ENCODE peak calls at places on chromosomes 3 and 15, in nine cellular contexts. One of them, this sample, is unnamed.

GRCh38 chr3:175585898-175586297 is 726.8 kb downstream of the NAALADL2 start:
- DNase-seq in stimulated activated CD4-positive, alpha-beta T cell treated with anti-CD3 and anti-CD28 coated beads, Interleukin-2, amount 100 ng/mL, for 48 hours: no peak
- DNase-seq in activated T-cell treated with anti-CD3 and anti-CD28 coated beads for 1 hour: no peak
- DNase-seq in stimulated activated CD8-positive, alpha-beta memory T cell treated with anti-CD3 and anti-CD28 coated beads, Interleukin-15, amount 100 ng/mL, for 1 hour: no peak
- DNase-seq in kidney tubule cell: peak
- DNase-seq in NCI-H187: no peak
- DNase-seq in Kasumi-1: no peak
- DNase-seq in Calu3: no peak
- DNase-seq in H4: peak
- DNase-seq in this sample: no peak

GRCh38 chr3:70231224-70231623 is 81.2 kb downstream of the MDFIC2 start:
- DNase-seq in stimulated activated CD4-positive, alpha-beta T cell treated with anti-CD3 and anti-CD28 coated beads, Interleukin-2, amount 100 ng/mL, for 48 hours: no peak
- DNase-seq in activated T-cell treated with anti-CD3 and anti-CD28 coated beads for 1 hour: no peak
- DNase-seq in stimulated activated CD8-positive, alpha-beta memory T cell treated with anti-CD3 and anti-CD28 coated beads, Interleukin-15, amount 100 ng/mL, for 1 hour: no peak
- DNase-seq in kidney tubule cell: no peak
- DNase-seq in NCI-H187: no peak
- DNase-seq in Kasumi-1: no peak
- DNase-seq in Calu3: no peak
- DNase-seq in H4: no peak
- DNase-seq in this sample: no peak

GRCh38 chr15:66844041-66844746 is 142.2 kb downstream of the SMAD6 start:
- DNase-seq in stimulated activated CD4-positive, alpha-beta T cell treated with anti-CD3 and anti-CD28 coated beads, Interleukin-2, amount 100 ng/mL, for 48 hours: no peak
- DNase-seq in activated T-cell treated with anti-CD3 and anti-CD28 coated beads for 1 hour: no peak
- DNase-seq in stimulated activated CD8-positive, alpha-beta memory T cell treated with anti-CD3 and anti-CD28 coated beads, Interleukin-15, amount 100 ng/mL, for 1 hour: no peak
- DNase-seq in kidney tubule cell: no peak
- DNase-seq in NCI-H187: no peak
- DNase-seq in Kasumi-1: no peak
- DNase-seq in Calu3: no peak
- DNase-seq in H4: no peak
- DNase-seq in this sample: no peak

GRCh38 chr3:43162573-43163084 is 56.8 kb upstream of the POMGNT2 start:
- DNase-seq in stimulated activated CD4-positive, alpha-beta T cell treated with anti-CD3 and anti-CD28 coated beads, Interleukin-2, amount 100 ng/mL, for 48 hours: no peak
- DNase-seq in activated T-cell treated with anti-CD3 and anti-CD28 coated beads for 1 hour: peak
- DNase-seq in stimulated activated CD8-positive, alpha-beta memory T cell treated with anti-CD3 and anti-CD28 coated beads, Interleukin-15, amount 100 ng/mL, for 1 hour: no peak
- DNase-seq in kidney tubule cell: peak
- DNase-seq in NCI-H187: no peak
- DNase-seq in Kasumi-1: no peak
- DNase-seq in Calu3: no peak
- DNase-seq in H4: no peak
- DNase-seq in this sample: no peak

GRCh38 chr15:51401872-51402517 is 60.5 kb downstream of the GLDN start:
- DNase-seq in stimulated activated CD4-positive, alpha-beta T cell treated with anti-CD3 and anti-CD28 coated beads, Interleukin-2, amount 100 ng/mL, for 48 hours: no peak
- DNase-seq in activated T-cell treated with anti-CD3 and anti-CD28 coated beads for 1 hour: no peak
- DNase-seq in stimulated activated CD8-positive, alpha-beta memory T cell treated with anti-CD3 and anti-CD28 coated beads, Interleukin-15, amount 100 ng/mL, for 1 hour: no peak
- DNase-seq in kidney tubule cell: peak
- DNase-seq in NCI-H187: no peak
- DNase-seq in Kasumi-1: peak
- DNase-seq in Calu3: peak
- DNase-seq in H4: peak
- DNase-seq in this sample: no peak

GRCh38 chr3:181052256-181052655 is 62.7 kb upstream of the DNAJC19 start:
- DNase-seq in stimulated activated CD4-positive, alpha-beta T cell treated with anti-CD3 and anti-CD28 coated beads, Interleukin-2, amount 100 ng/mL, for 48 hours: no peak
- DNase-seq in activated T-cell treated with anti-CD3 and anti-CD28 coated beads for 1 hour: no peak
- DNase-seq in stimulated activated CD8-positive, alpha-beta memory T cell treated with anti-CD3 and anti-CD28 coated beads, Interleukin-15, amount 100 ng/mL, for 1 hour: no peak
- DNase-seq in kidney tubule cell: no peak
- DNase-seq in NCI-H187: no peak
- DNase-seq in Kasumi-1: no peak
- DNase-seq in Calu3: no peak
- DNase-seq in H4: no peak
- DNase-seq in this sample: no peak

GRCh38 chr3:149186726-149187125 is 34.9 kb downstream of the CP start:
- DNase-seq in stimulated activated CD4-positive, alpha-beta T cell treated with anti-CD3 and anti-CD28 coated beads, Interleukin-2, amount 100 ng/mL, for 48 hours: no peak
- DNase-seq in activated T-cell treated with anti-CD3 and anti-CD28 coated beads for 1 hour: no peak
- DNase-seq in stimulated activated CD8-positive, alpha-beta memory T cell treated with anti-CD3 and anti-CD28 coated beads, Interleukin-15, amount 100 ng/mL, for 1 hour: no peak
- DNase-seq in kidney tubule cell: no peak
- DNase-seq in NCI-H187: no peak
- DNase-seq in Kasumi-1: no peak
- DNase-seq in Calu3: no peak
- DNase-seq in H4: no peak
- DNase-seq in this sample: no peak

GRCh38 chr3:116034797-116035196 is 410.5 kb downstream of the LSAMP start:
- DNase-seq in stimulated activated CD4-positive, alpha-beta T cell treated with anti-CD3 and anti-CD28 coated beads, Interleukin-2, amount 100 ng/mL, for 48 hours: no peak
- DNase-seq in activated T-cell treated with anti-CD3 and anti-CD28 coated beads for 1 hour: no peak
- DNase-seq in stimulated activated CD8-positive, alpha-beta memory T cell treated with anti-CD3 and anti-CD28 coated beads, Interleukin-15, amount 100 ng/mL, for 1 hour: no peak
- DNase-seq in kidney tubule cell: no peak
- DNase-seq in NCI-H187: no peak
- DNase-seq in Kasumi-1: no peak
- DNase-seq in Calu3: no peak
- DNase-seq in H4: no peak
- DNase-seq in this sample: no peak

GRCh38 chr3:99960123-99960878 is 142.6 kb downstream of the CMSS1 start:
- DNase-seq in stimulated activated CD4-positive, alpha-beta T cell treated with anti-CD3 and anti-CD28 coated beads, Interleukin-2, amount 100 ng/mL, for 48 hours: no peak
- DNase-seq in activated T-cell treated with anti-CD3 and anti-CD28 coated beads for 1 hour: no peak
- DNase-seq in stimulated activated CD8-positive, alpha-beta memory T cell treated with anti-CD3 and anti-CD28 coated beads, Interleukin-15, amount 100 ng/mL, for 1 hour: no peak
- DNase-seq in kidney tubule cell: no peak
- DNase-seq in NCI-H187: no peak
- DNase-seq in Kasumi-1: no peak
- DNase-seq in Calu3: no peak
- DNase-seq in H4: no peak
- DNase-seq in this sample: no peak

GRCh38 chr3:69226071-69226470 is 103.7 kb upstream of the LMOD3 start:
- DNase-seq in stimulated activated CD4-positive, alpha-beta T cell treated with anti-CD3 and anti-CD28 coated beads, Interleukin-2, amount 100 ng/mL, for 48 hours: no peak
- DNase-seq in activated T-cell treated with anti-CD3 and anti-CD28 coated beads for 1 hour: no peak
- DNase-seq in stimulated activated CD8-positive, alpha-beta memory T cell treated with anti-CD3 and anti-CD28 coated beads, Interleukin-15, amount 100 ng/mL, for 1 hour: no peak
- DNase-seq in kidney tubule cell: no peak
- DNase-seq in NCI-H187: no peak
- DNase-seq in Kasumi-1: no peak
- DNase-seq in Calu3: no peak
- DNase-seq in H4: no peak
- DNase-seq in this sample: no peak

GRCh38 chr15:64070965-64071851 is 22.4 kb downstream of the CIAO2A start:
- DNase-seq in stimulated activated CD4-positive, alpha-beta T cell treated with anti-CD3 and anti-CD28 coated beads, Interleukin-2, amount 100 ng/mL, for 48 hours: no peak
- DNase-seq in activated T-cell treated with anti-CD3 and anti-CD28 coated beads for 1 hour: no peak
- DNase-seq in stimulated activated CD8-positive, alpha-beta memory T cell treated with anti-CD3 and anti-CD28 coated beads, Interleukin-15, amount 100 ng/mL, for 1 hour: no peak
- DNase-seq in kidney tubule cell: peak
- DNase-seq in NCI-H187: no peak
- DNase-seq in Kasumi-1: peak
- DNase-seq in Calu3: no peak
- DNase-seq in H4: peak
- DNase-seq in this sample: no peak

GRCh38 chr15:57458255-57458850 is 82.0 kb downstream of the CGNL1 start:
- DNase-seq in stimulated activated CD4-positive, alpha-beta T cell treated with anti-CD3 and anti-CD28 coated beads, Interleukin-2, amount 100 ng/mL, for 48 hours: no peak
- DNase-seq in activated T-cell treated with anti-CD3 and anti-CD28 coated beads for 1 hour: no peak
- DNase-seq in stimulated activated CD8-positive, alpha-beta memory T cell treated with anti-CD3 and anti-CD28 coated beads, Interleukin-15, amount 100 ng/mL, for 1 hour: no peak
- DNase-seq in kidney tubule cell: no peak
- DNase-seq in NCI-H187: no peak
- DNase-seq in Kasumi-1: no peak
- DNase-seq in Calu3: no peak
- DNase-seq in H4: no peak
- DNase-seq in this sample: no peak

GRCh38 chr3:173225351-173225750 is 84.3 kb upstream of the SPATA16 start:
- DNase-seq in stimulated activated CD4-positive, alpha-beta T cell treated with anti-CD3 and anti-CD28 coated beads, Interleukin-2, amount 100 ng/mL, for 48 hours: no peak
- DNase-seq in activated T-cell treated with anti-CD3 and anti-CD28 coated beads for 1 hour: no peak
- DNase-seq in stimulated activated CD8-positive, alpha-beta memory T cell treated with anti-CD3 and anti-CD28 coated beads, Interleukin-15, amount 100 ng/mL, for 1 hour: no peak
- DNase-seq in kidney tubule cell: peak
- DNase-seq in NCI-H187: no peak
- DNase-seq in Kasumi-1: no peak
- DNase-seq in Calu3: peak
- DNase-seq in H4: no peak
- DNase-seq in this sample: no peak

GRCh38 chr3:115624029-115624645 is 827 bp downstream of the GAP43 start:
- DNase-seq in stimulated activated CD4-positive, alpha-beta T cell treated with anti-CD3 and anti-CD28 coated beads, Interleukin-2, amount 100 ng/mL, for 48 hours: no peak
- DNase-seq in activated T-cell treated with anti-CD3 and anti-CD28 coated beads for 1 hour: no peak
- DNase-seq in stimulated activated CD8-positive, alpha-beta memory T cell treated with anti-CD3 and anti-CD28 coated beads, Interleukin-15, amount 100 ng/mL, for 1 hour: no peak
- DNase-seq in kidney tubule cell: no peak
- DNase-seq in NCI-H187: no peak
- DNase-seq in Kasumi-1: no peak
- DNase-seq in Calu3: no peak
- DNase-seq in H4: no peak
- DNase-seq in this sample: no peak

GRCh38 chr3:157533298-157533870 is 30.2 kb upstream of the VEPH1 start:
- DNase-seq in stimulated activated CD4-positive, alpha-beta T cell treated with anti-CD3 and anti-CD28 coated beads, Interleukin-2, amount 100 ng/mL, for 48 hours: no peak
- DNase-seq in activated T-cell treated with anti-CD3 and anti-CD28 coated beads for 1 hour: no peak
- DNase-seq in stimulated activated CD8-positive, alpha-beta memory T cell treated with anti-CD3 and anti-CD28 coated beads, Interleukin-15, amount 100 ng/mL, for 1 hour: no peak
- DNase-seq in kidney tubule cell: peak
- DNase-seq in NCI-H187: no peak
- DNase-seq in Kasumi-1: no peak
- DNase-seq in Calu3: no peak
- DNase-seq in H4: no peak
- DNase-seq in this sample: no peak